ENCODE peak calls at places on chromosomes 13 and 19, in six cellular contexts. Q is H1, B is GM12878, J is GM23338, W is HepG2, K is K562. Y is an unnamed sample.

GRCh38 chr13:61898207-61898606 is 482.6 kb upstream of the PCDH20 start:
- DNase-seq in Q (no peak), B (no peak), J (no peak), W (no peak), K (no peak), Y (no peak)

GRCh38 chr13:48782429-48782840 is 128.7 kb downstream of the CYSLTR2 start:
- DNase-seq in Q (no peak), B (no peak), J (no peak), W (peak; percentile 15), K (no peak), Y (no peak)

GRCh38 chr19:51296331-51297093 is 14.9 kb upstream of the IGLON5 start:
- DNase-seq in Q (peak; percentile 57), B (no peak), J (peak; percentile 65), W (peak; percentile 23), K (peak; percentile 51), Y (peak; percentile 42)

GRCh38 chr19:1019980-1020867 is 699 bp downstream of the TMEM259 start:
- DNase-seq in Q (no peak), B (no peak), J (peak; percentile 33), W (no peak), K (no peak), Y (no peak)

GRCh38 chr13:53298426-53298825 is 269.8 kb downstream of the OLFM4 start:
- DNase-seq in Q (no peak), B (no peak), J (no peak), W (no peak), K (no peak), Y (no peak)

GRCh38 chr13:106507560-106508274 is 27.7 kb downstream of the EFNB2 start:
- DNase-seq in Q (no peak), B (no peak), J (peak; percentile 48), W (peak; percentile 1), K (peak; percentile 16), Y (no peak)

GRCh38 chr19:1237754-1238372 is at the start of gene CBARP:
- DNase-seq in Q (peak; percentile 61), B (no peak), J (no peak), W (no peak), K (peak; percentile 72), Y (peak; percentile 54)

GRCh38 chr13:49247722-49248432 is at the start of gene CDADC1:
- DNase-seq in Q (peak; percentile 99), B (peak; percentile 65), J (peak; percentile 99), W (peak; percentile 91), K (peak; percentile 90), Y (peak; percentile 99)

GRCh38 chr19:29809795-29810503 is 1.8 kb upstream of the CCNE1 start:
- DNase-seq in Q (no peak), B (no peak), J (no peak), W (no peak), K (no peak), Y (no peak)

GRCh38 chr13:108154421-108154858 is 60.9 kb downstream of the LIG4 start:
- DNase-seq in Q (no peak), B (no peak), J (no peak), W (peak; percentile 95), K (no peak), Y (no peak)

GRCh38 chr19:11067356-11068113 is 21.7 kb upstream of the LDLR start:
- DNase-seq in Q (no peak), B (no peak), J (no peak), W (no peak), K (no peak), Y (no peak)

GRCh38 chr13:47433461-47434005 is 536.7 kb upstream of the HTR2A start:
- DNase-seq in Q (no peak), B (no peak), J (no peak), W (no peak), K (no peak), Y (no peak)

GRCh38 chr13:46759861-46760260 is 37.1 kb downstream of the ESD start:
- DNase-seq in Q (no peak), B (no peak), J (no peak), W (no peak), K (no peak), Y (no peak)

GRCh38 chr19:38394488-38394887 is 6.0 kb downstream of the SPRED3 start:
- DNase-seq in Q (peak; percentile 95), B (no peak), J (peak; percentile 99), W (peak; percentile 56), K (no peak), Y (peak; percentile 99)

GRCh38 chr19:23795462-23795861 is 36.8 kb upstream of the ZNF681 start:
- DNase-seq in Q (no peak), B (no peak), J (no peak), W (no peak), K (no peak), Y (no peak)

GRCh38 chr19:12721656-12722565 is 1.8 kb downstream of the TNPO2 start:
- DNase-seq in Q (peak; percentile 72), B (no peak), J (peak; percentile 93), W (peak; percentile 52), K (peak; percentile 86), Y (peak; percentile 79)

GRCh38 chr13:32150239-32150638 is 118.7 kb downstream of the FRY start:
- DNase-seq in Q (no peak), B (no peak), J (no peak), W (no peak), K (no peak), Y (no peak)

DNA sequence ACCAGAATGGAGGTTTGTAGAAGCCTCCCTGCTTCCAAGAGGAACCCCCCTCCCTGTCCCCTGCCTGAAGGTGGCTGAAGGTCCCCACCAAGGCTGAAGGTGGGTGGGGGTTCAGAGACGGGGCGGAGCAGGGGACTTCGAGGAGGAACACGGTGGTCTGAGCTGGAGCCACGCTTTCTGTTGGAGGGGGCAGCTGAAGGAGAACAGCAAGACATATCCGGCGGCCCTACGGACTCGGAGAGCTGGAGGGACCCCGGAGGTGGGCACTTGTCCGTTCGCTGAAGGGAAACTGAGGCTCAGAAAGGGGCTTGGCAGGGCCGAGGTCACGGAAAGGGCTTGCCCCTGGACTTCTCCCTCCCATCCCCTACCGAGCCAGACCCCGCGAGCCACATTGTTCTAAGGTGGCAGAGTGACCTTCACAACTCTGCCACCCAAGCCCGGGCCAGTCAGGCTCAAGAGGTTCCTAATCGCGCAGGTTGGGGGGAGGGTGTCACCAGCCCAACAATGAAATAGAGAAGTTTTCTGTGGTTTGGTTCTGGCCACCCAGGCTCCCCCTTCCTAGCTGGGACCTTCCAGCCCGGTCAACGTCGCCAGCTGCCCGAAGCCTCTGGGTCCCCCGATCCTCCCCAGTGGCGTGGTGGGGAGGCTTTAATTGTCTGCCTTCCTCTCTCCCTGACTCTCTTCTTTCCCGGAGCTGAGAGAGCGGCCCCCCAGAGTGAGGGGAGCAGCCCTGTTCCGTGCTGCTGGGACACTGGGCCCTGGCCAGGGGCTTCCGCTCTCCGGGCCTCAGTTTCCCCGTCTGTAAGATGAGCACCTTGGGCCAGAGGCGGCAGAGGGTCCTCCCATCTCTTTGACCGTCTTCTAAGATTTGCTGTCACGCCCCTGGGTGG is 15.5 kb upstream of the KCNN1 start:
- DNase-seq in Q (peak; percentile 62), B (no peak), J (no peak), W (no peak), K (peak; percentile 20), Y (peak; percentile 39)
- TF ChIP-seq CREB1 in Q (no peak), B (no peak), J (no peak), W (no peak), K (no peak), Y (no peak)

DNA sequence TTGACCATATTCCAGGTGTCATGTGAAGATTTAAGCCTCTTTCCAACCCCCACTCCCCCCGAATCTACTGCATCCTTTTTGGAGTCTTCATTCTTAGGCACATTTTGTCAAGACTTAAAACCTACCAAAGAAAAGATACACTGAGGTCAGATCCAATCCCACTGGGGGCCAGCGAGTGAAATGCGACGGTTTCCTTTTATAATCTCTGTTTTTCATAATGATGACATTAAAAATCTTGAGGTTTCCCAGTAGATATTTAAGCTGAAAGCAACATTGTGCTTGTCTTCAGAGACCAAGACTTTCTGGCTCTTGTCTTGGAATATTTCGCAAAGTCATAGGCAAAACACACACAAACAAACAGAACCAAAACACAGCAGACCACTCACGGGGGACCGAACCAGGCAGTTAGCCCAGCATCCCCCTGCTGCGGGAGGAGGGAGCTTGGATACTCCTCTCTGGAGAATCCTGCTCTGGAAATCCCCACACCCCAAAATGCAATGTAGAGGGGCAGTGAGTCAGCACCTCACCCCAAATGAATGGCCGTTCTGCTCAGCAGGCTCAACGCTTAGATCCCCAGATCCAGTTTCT is 521 bp upstream of the GAS6 start:
- DNase-seq in Q (no peak), B (no peak), J (no peak), W (no peak), K (no peak), Y (no peak)
- TF ChIP-seq CREB1 in Q (no peak), B (no peak), J (no peak), W (no peak), K (no peak), Y (no peak)

GRCh38 chr19:13962738-13963602 is 10.7 kb downstream of the DCAF15 start:
- DNase-seq in Q (peak; percentile 74), B (no peak), J (peak; percentile 73), W (no peak), K (no peak), Y (peak; percentile 61)

GRCh38 chr19:13965377-13965896 is 13.1 kb downstream of the DCAF15 start:
- DNase-seq in Q (no peak), B (no peak), J (no peak), W (no peak), K (no peak), Y (no peak)

GRCh38 chr19:13961826-13962737 is 9.8 kb downstream of the DCAF15 start:
- DNase-seq in Q (peak; percentile 74), B (no peak), J (peak; percentile 77), W (no peak), K (no peak), Y (peak; percentile 62)

GRCh38 chr19:13964776-13965175 is 12.5 kb downstream of the DCAF15 start:
- DNase-seq in Q (no peak), B (no peak), J (no peak), W (no peak), K (no peak), Y (no peak)

DNA sequence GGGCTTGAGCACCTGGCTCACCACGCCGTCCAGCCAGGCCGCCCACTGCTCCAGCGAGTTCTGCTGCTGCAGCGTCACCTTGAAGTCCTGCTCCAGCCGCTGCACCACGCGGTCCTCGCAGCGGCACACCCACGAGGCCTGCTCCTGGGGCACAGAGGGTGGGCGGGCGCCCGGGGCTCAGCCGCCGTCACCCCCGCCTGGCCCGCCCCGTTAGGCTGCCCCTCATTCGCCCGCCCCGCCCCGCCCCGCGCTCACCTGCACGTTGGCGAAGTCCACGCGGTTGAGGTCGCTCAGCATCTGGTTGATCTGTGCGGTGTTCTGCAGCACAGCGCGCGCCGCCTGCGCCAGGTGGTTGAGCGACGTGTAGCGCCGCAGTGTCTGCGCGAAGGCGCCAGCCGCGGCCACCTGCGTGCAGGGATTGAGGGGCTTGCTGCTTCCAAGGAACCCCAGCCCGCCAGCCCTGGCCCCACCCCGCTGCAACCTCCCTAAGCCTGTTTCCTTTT is 11.3 kb downstream of the DCAF15 start:
- DNase-seq in Q (no peak), B (no peak), J (peak; percentile 82), W (no peak), K (no peak), Y (peak; percentile 61)
- TF ChIP-seq CREB1 in Q (no peak), B (no peak), J (peak; percentile 22), W (no peak), K (no peak), Y (no peak)

DNA sequence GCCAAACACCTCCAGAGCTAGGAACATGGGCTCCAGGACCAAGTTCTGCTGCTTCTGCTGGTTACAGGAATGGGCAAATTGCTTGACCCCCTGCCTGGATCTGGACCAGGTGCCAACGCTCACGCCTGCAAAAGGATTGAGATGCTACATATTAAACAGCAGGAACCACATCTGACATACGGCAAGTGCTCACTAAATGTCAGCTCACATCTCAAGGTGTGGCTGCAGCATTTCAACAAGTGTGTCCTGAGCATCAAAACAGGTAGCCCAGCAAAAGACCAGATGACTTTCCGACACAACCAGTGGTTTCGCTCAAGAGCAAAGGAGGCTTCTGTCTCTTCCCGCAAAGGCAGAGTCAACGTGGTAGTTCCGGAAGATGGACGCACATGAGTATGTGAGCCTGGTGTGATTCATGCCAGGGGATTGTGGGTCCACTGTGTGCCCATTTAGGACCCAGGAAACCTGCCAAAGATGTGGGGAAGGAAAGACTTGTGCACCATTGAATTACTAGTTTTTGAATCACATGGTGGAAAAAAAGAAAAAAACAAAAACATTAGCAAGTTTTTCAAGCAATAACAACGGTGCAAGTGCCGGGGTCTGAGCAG is 77.8 kb downstream of the SOX1 start:
- DNase-seq in Q (no peak), B (no peak), J (no peak), W (no peak), K (no peak), Y (no peak)
- TF ChIP-seq CREB1 in Q (no peak), B (no peak), J (no peak), W (no peak), K (no peak), Y (no peak)

Y was measured in WTC11.